ENCODE peak calls at places on chromosomes 12 and 14, in ten cellular contexts. One of them, this sample, is unnamed.

GRCh38 chr14:74541225-74541624 is 47.7 kb downstream of the ISCA2 start:
- DNase-seq in endothelial cell of umbilical vein: no peak
- DNase-seq in cardiac fibroblast: no peak
- DNase-seq in CD8-positive, alpha-beta T cell: no peak
- DNase-seq in mesothelial cell of epicardium: no peak
- DNase-seq in HCT116: no peak
- DNase-seq in RWPE1: no peak
- DNase-seq in foreskin fibroblast: no peak
- DNase-seq in progenitor cell of endocrine pancreas: no peak
- DNase-seq in IMR-90: no peak
- DNase-seq in this sample: peak; percentile 9

GRCh38 chr12:45655186-45655585 is 74.3 kb upstream of the ARID2 start:
- DNase-seq in endothelial cell of umbilical vein: no peak
- DNase-seq in cardiac fibroblast: peak; percentile 30
- DNase-seq in CD8-positive, alpha-beta T cell: peak; percentile 56
- DNase-seq in mesothelial cell of epicardium: no peak
- DNase-seq in HCT116: no peak
- DNase-seq in RWPE1: peak; percentile 34
- DNase-seq in foreskin fibroblast: no peak
- DNase-seq in progenitor cell of endocrine pancreas: no peak
- DNase-seq in IMR-90: peak; percentile 47
- DNase-seq in this sample: no peak

GRCh38 chr14:94062344-94062904 is 18.6 kb downstream of the DDX24 start:
- DNase-seq in endothelial cell of umbilical vein: peak; percentile 43
- DNase-seq in cardiac fibroblast: peak; percentile 66
- DNase-seq in CD8-positive, alpha-beta T cell: peak; percentile 6
- DNase-seq in mesothelial cell of epicardium: no peak
- DNase-seq in HCT116: no peak
- DNase-seq in RWPE1: peak; percentile 80
- DNase-seq in foreskin fibroblast: peak; percentile 37
- DNase-seq in progenitor cell of endocrine pancreas: no peak
- DNase-seq in IMR-90: peak; percentile 64
- DNase-seq in this sample: no peak

GRCh38 chr12:109727746-109728726 is 14.4 kb downstream of the FAM222A start:
- DNase-seq in endothelial cell of umbilical vein: no peak
- DNase-seq in cardiac fibroblast: no peak
- DNase-seq in CD8-positive, alpha-beta T cell: no peak
- DNase-seq in mesothelial cell of epicardium: peak; percentile 5
- DNase-seq in HCT116: no peak
- DNase-seq in RWPE1: no peak
- DNase-seq in foreskin fibroblast: no peak
- DNase-seq in progenitor cell of endocrine pancreas: no peak
- DNase-seq in IMR-90: no peak
- DNase-seq in this sample: peak; percentile 43

GRCh38 chr12:105382771-105383632 is 52.5 kb downstream of the C12orf75 start:
- DNase-seq in endothelial cell of umbilical vein: peak; percentile 84
- DNase-seq in cardiac fibroblast: peak; percentile 85
- DNase-seq in CD8-positive, alpha-beta T cell: no peak
- DNase-seq in mesothelial cell of epicardium: no peak
- DNase-seq in HCT116: peak; percentile 41
- DNase-seq in RWPE1: peak; percentile 80
- DNase-seq in foreskin fibroblast: peak; percentile 91
- DNase-seq in progenitor cell of endocrine pancreas: no peak
- DNase-seq in IMR-90: peak; percentile 73
- DNase-seq in this sample: no peak

GRCh38 chr14:55272922-55273321 is 1.7 kb downstream of the FBXO34 start:
- DNase-seq in endothelial cell of umbilical vein: peak; percentile 41
- DNase-seq in cardiac fibroblast: no peak
- DNase-seq in CD8-positive, alpha-beta T cell: no peak
- DNase-seq in mesothelial cell of epicardium: no peak
- DNase-seq in HCT116: no peak
- DNase-seq in RWPE1: no peak
- DNase-seq in foreskin fibroblast: no peak
- DNase-seq in progenitor cell of endocrine pancreas: no peak
- DNase-seq in IMR-90: no peak
- DNase-seq in this sample: no peak

GRCh38 chr12:105378821-105379400 is 48.4 kb downstream of the C12orf75 start:
- DNase-seq in endothelial cell of umbilical vein: peak; percentile 49
- DNase-seq in cardiac fibroblast: peak; percentile 12
- DNase-seq in CD8-positive, alpha-beta T cell: no peak
- DNase-seq in mesothelial cell of epicardium: no peak
- DNase-seq in HCT116: no peak
- DNase-seq in RWPE1: no peak
- DNase-seq in foreskin fibroblast: peak; percentile 40
- DNase-seq in progenitor cell of endocrine pancreas: no peak
- DNase-seq in IMR-90: no peak
- DNase-seq in this sample: no peak

GRCh38 chr14:95770777-95771176 is 56.9 kb upstream of the TCL1A start:
- DNase-seq in endothelial cell of umbilical vein: no peak
- DNase-seq in cardiac fibroblast: no peak
- DNase-seq in CD8-positive, alpha-beta T cell: no peak
- DNase-seq in mesothelial cell of epicardium: no peak
- DNase-seq in HCT116: no peak
- DNase-seq in RWPE1: no peak
- DNase-seq in foreskin fibroblast: no peak
- DNase-seq in progenitor cell of endocrine pancreas: no peak
- DNase-seq in IMR-90: no peak
- DNase-seq in this sample: no peak

GRCh38 chr14:51774209-51774608 is 86.2 kb upstream of the GNG2 start:
- DNase-seq in endothelial cell of umbilical vein: no peak
- DNase-seq in cardiac fibroblast: no peak
- DNase-seq in CD8-positive, alpha-beta T cell: no peak
- DNase-seq in mesothelial cell of epicardium: no peak
- DNase-seq in HCT116: no peak
- DNase-seq in RWPE1: no peak
- DNase-seq in foreskin fibroblast: no peak
- DNase-seq in progenitor cell of endocrine pancreas: no peak
- DNase-seq in IMR-90: no peak
- DNase-seq in this sample: no peak

GRCh38 chr14:64440494-64440893 is 24.8 kb upstream of the AKAP5 start:
- DNase-seq in endothelial cell of umbilical vein: no peak
- DNase-seq in cardiac fibroblast: peak; percentile 54
- DNase-seq in CD8-positive, alpha-beta T cell: no peak
- DNase-seq in mesothelial cell of epicardium: no peak
- DNase-seq in HCT116: no peak
- DNase-seq in RWPE1: no peak
- DNase-seq in foreskin fibroblast: peak; percentile 79
- DNase-seq in progenitor cell of endocrine pancreas: no peak
- DNase-seq in IMR-90: peak; percentile 36
- DNase-seq in this sample: no peak

GRCh38 chr14:88987516-88987915 is 163.1 kb downstream of the TTC8 start:
- DNase-seq in endothelial cell of umbilical vein: no peak
- DNase-seq in cardiac fibroblast: no peak
- DNase-seq in CD8-positive, alpha-beta T cell: no peak
- DNase-seq in mesothelial cell of epicardium: no peak
- DNase-seq in HCT116: peak; percentile 35
- DNase-seq in RWPE1: peak; percentile 40
- DNase-seq in foreskin fibroblast: no peak
- DNase-seq in progenitor cell of endocrine pancreas: no peak
- DNase-seq in IMR-90: no peak
- DNase-seq in this sample: no peak

GRCh38 chr12:75602111-75602510 is 90.7 kb upstream of the KRR1 start:
- DNase-seq in endothelial cell of umbilical vein: no peak
- DNase-seq in cardiac fibroblast: no peak
- DNase-seq in CD8-positive, alpha-beta T cell: no peak
- DNase-seq in mesothelial cell of epicardium: no peak
- DNase-seq in HCT116: no peak
- DNase-seq in RWPE1: no peak
- DNase-seq in foreskin fibroblast: peak; percentile 29
- DNase-seq in progenitor cell of endocrine pancreas: no peak
- DNase-seq in IMR-90: no peak
- DNase-seq in this sample: no peak

GRCh38 chr12:109916045-109916444 is 16.0 kb downstream of the TCHP start:
- DNase-seq in endothelial cell of umbilical vein: no peak
- DNase-seq in cardiac fibroblast: no peak
- DNase-seq in CD8-positive, alpha-beta T cell: no peak
- DNase-seq in mesothelial cell of epicardium: no peak
- DNase-seq in HCT116: no peak
- DNase-seq in RWPE1: no peak
- DNase-seq in foreskin fibroblast: no peak
- DNase-seq in progenitor cell of endocrine pancreas: no peak
- DNase-seq in IMR-90: no peak
- DNase-seq in this sample: peak; percentile 38

GRCh38 chr14:50366115-50366514 is 30.6 kb downstream of the CDKL1 start:
- DNase-seq in endothelial cell of umbilical vein: no peak
- DNase-seq in cardiac fibroblast: peak; percentile 23
- DNase-seq in CD8-positive, alpha-beta T cell: no peak
- DNase-seq in mesothelial cell of epicardium: no peak
- DNase-seq in HCT116: no peak
- DNase-seq in RWPE1: no peak
- DNase-seq in foreskin fibroblast: peak; percentile 67
- DNase-seq in progenitor cell of endocrine pancreas: no peak
- DNase-seq in IMR-90: peak; percentile 21
- DNase-seq in this sample: no peak

GRCh38 chr12:69585189-69586062 is at the start of gene CCT2:
- DNase-seq in endothelial cell of umbilical vein: peak; percentile 97
- DNase-seq in cardiac fibroblast: peak; percentile 95
- DNase-seq in CD8-positive, alpha-beta T cell: peak; percentile 97
- DNase-seq in mesothelial cell of epicardium: peak; percentile 95
- DNase-seq in HCT116: peak; percentile 88
- DNase-seq in RWPE1: peak; percentile 95
- DNase-seq in foreskin fibroblast: peak; percentile 99
- DNase-seq in progenitor cell of endocrine pancreas: peak; percentile 88
- DNase-seq in IMR-90: peak; percentile 94
- DNase-seq in this sample: peak; percentile 99

GRCh38 chr12:69578283-69578682 is 7.0 kb upstream of the CCT2 start:
- DNase-seq in endothelial cell of umbilical vein: no peak
- DNase-seq in cardiac fibroblast: no peak
- DNase-seq in CD8-positive, alpha-beta T cell: no peak
- DNase-seq in mesothelial cell of epicardium: no peak
- DNase-seq in HCT116: no peak
- DNase-seq in RWPE1: no peak
- DNase-seq in foreskin fibroblast: no peak
- DNase-seq in progenitor cell of endocrine pancreas: no peak
- DNase-seq in IMR-90: no peak
- DNase-seq in this sample: no peak

GRCh38 chr12:69580074-69580473 is 5.2 kb upstream of the CCT2 start:
- DNase-seq in endothelial cell of umbilical vein: no peak
- DNase-seq in cardiac fibroblast: no peak
- DNase-seq in CD8-positive, alpha-beta T cell: no peak
- DNase-seq in mesothelial cell of epicardium: no peak
- DNase-seq in HCT116: no peak
- DNase-seq in RWPE1: no peak
- DNase-seq in foreskin fibroblast: no peak
- DNase-seq in progenitor cell of endocrine pancreas: no peak
- DNase-seq in IMR-90: no peak
- DNase-seq in this sample: no peak

GRCh38 chr12:69579029-69579428 is 6.2 kb upstream of the CCT2 start:
- DNase-seq in endothelial cell of umbilical vein: no peak
- DNase-seq in cardiac fibroblast: no peak
- DNase-seq in CD8-positive, alpha-beta T cell: no peak
- DNase-seq in mesothelial cell of epicardium: no peak
- DNase-seq in HCT116: no peak
- DNase-seq in RWPE1: no peak
- DNase-seq in foreskin fibroblast: no peak
- DNase-seq in progenitor cell of endocrine pancreas: no peak
- DNase-seq in IMR-90: no peak
- DNase-seq in this sample: no peak

GRCh38 chr12:69583203-69583602 is 2.1 kb upstream of the CCT2 start:
- DNase-seq in endothelial cell of umbilical vein: no peak
- DNase-seq in cardiac fibroblast: no peak
- DNase-seq in CD8-positive, alpha-beta T cell: no peak
- DNase-seq in mesothelial cell of epicardium: no peak
- DNase-seq in HCT116: no peak
- DNase-seq in RWPE1: no peak
- DNase-seq in foreskin fibroblast: peak; percentile 39
- DNase-seq in progenitor cell of endocrine pancreas: no peak
- DNase-seq in IMR-90: no peak
- DNase-seq in this sample: no peak
- TF ChIP-seq CTCF in endothelial cell of umbilical vein: no peak
- TF ChIP-seq CTCF in cardiac fibroblast: peak; percentile 14
- TF ChIP-seq CTCF in CD8-positive, alpha-beta T cell: no peak
- TF ChIP-seq CTCF in mesothelial cell of epicardium: no peak
- TF ChIP-seq CTCF in HCT116: peak; percentile 41
- TF ChIP-seq CTCF in RWPE1: no peak
- TF ChIP-seq CTCF in foreskin fibroblast: no peak
- TF ChIP-seq CTCF in progenitor cell of endocrine pancreas: no peak
- TF ChIP-seq CTCF in IMR-90: no peak
- TF ChIP-seq CTCF in this sample: no peak

DNA sequence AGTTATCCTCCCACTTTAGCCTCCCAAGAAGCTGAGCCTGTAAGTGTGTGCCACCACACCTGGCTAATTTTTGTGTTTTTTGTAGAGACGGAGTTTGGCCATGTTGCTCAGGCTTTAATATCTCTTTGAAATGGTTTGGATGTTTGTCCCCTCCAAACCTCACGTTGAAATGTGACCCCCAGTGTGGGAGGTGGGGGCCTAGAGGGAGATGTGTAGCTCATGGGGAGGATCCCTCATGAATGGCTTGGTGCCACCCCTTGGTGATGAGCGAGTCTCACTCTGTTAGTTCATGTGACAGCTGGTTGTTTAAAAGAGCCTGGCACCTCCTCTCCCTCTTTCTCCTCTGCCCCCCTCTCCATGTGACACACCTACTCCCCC is 23.6 kb upstream of the TTC7B start:
- DNase-seq in endothelial cell of umbilical vein: no peak
- DNase-seq in cardiac fibroblast: no peak
- DNase-seq in CD8-positive, alpha-beta T cell: no peak
- DNase-seq in mesothelial cell of epicardium: no peak
- DNase-seq in HCT116: no peak
- DNase-seq in RWPE1: no peak
- DNase-seq in foreskin fibroblast: no peak
- DNase-seq in progenitor cell of endocrine pancreas: no peak
- DNase-seq in IMR-90: no peak
- DNase-seq in this sample: no peak
- TF ChIP-seq CTCF in endothelial cell of umbilical vein: no peak
- TF ChIP-seq CTCF in cardiac fibroblast: no peak
- TF ChIP-seq CTCF in CD8-positive, alpha-beta T cell: no peak
- TF ChIP-seq CTCF in mesothelial cell of epicardium: no peak
- TF ChIP-seq CTCF in HCT116: no peak
- TF ChIP-seq CTCF in RWPE1: no peak
- TF ChIP-seq CTCF in foreskin fibroblast: no peak
- TF ChIP-seq CTCF in progenitor cell of endocrine pancreas: no peak
- TF ChIP-seq CTCF in IMR-90: no peak
- TF ChIP-seq CTCF in this sample: no peak

DNA sequence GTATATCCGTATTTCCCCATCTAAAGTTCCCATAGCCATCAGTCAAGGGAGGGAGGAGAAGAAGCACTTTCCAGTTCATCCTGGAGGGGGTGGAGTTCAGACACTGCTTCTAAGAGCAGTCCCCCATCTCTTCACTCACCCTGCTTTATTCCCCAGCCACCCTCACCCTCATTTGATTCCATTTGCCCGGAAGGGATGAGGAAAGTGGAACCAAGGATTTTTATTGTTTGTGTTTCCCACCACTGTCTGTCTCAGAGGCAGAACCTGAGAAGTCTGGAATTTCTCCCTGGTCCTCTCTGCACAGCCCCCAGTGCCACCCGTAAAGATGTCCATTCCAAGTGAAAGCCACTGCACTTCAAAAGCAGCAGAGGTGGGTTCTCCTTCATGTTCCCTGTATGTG is 134.2 kb upstream of the HIF1A start:
- DNase-seq in endothelial cell of umbilical vein: peak; percentile 62
- DNase-seq in cardiac fibroblast: peak; percentile 71
- DNase-seq in CD8-positive, alpha-beta T cell: no peak
- DNase-seq in mesothelial cell of epicardium: no peak
- DNase-seq in HCT116: no peak
- DNase-seq in RWPE1: no peak
- DNase-seq in foreskin fibroblast: peak; percentile 57
- DNase-seq in progenitor cell of endocrine pancreas: no peak
- DNase-seq in IMR-90: peak; percentile 77
- DNase-seq in this sample: no peak
- TF ChIP-seq CTCF in endothelial cell of umbilical vein: peak; percentile 15
- TF ChIP-seq CTCF in cardiac fibroblast: peak; percentile 35
- TF ChIP-seq CTCF in CD8-positive, alpha-beta T cell: no peak
- TF ChIP-seq CTCF in mesothelial cell of epicardium: no peak
- TF ChIP-seq CTCF in HCT116: peak; percentile 33
- TF ChIP-seq CTCF in RWPE1: no peak
- TF ChIP-seq CTCF in foreskin fibroblast: peak; percentile 20
- TF ChIP-seq CTCF in progenitor cell of endocrine pancreas: no peak
- TF ChIP-seq CTCF in IMR-90: peak; percentile 35
- TF ChIP-seq CTCF in this sample: no peak

GRCh38 chr12:100348657-100349454 is 8.0 kb upstream of the SLC17A8 start:
- DNase-seq in endothelial cell of umbilical vein: peak; percentile 37
- DNase-seq in cardiac fibroblast: peak; percentile 57
- DNase-seq in CD8-positive, alpha-beta T cell: no peak
- DNase-seq in mesothelial cell of epicardium: no peak
- DNase-seq in HCT116: peak; percentile 33
- DNase-seq in RWPE1: peak; percentile 30
- DNase-seq in foreskin fibroblast: peak; percentile 48
- DNase-seq in progenitor cell of endocrine pancreas: no peak
- DNase-seq in IMR-90: peak; percentile 38
- DNase-seq in this sample: no peak
- TF ChIP-seq CTCF in endothelial cell of umbilical vein: no peak
- TF ChIP-seq CTCF in cardiac fibroblast: peak; percentile 8
- TF ChIP-seq CTCF in CD8-positive, alpha-beta T cell: no peak
- TF ChIP-seq CTCF in mesothelial cell of epicardium: peak; percentile 18
- TF ChIP-seq CTCF in HCT116: peak; percentile 16
- TF ChIP-seq CTCF in RWPE1: no peak
- TF ChIP-seq CTCF in foreskin fibroblast: peak; percentile 23
- TF ChIP-seq CTCF in progenitor cell of endocrine pancreas: peak; percentile 59
- TF ChIP-seq CTCF in IMR-90: peak; percentile 61
- TF ChIP-seq CTCF in this sample: no peak

This sample was measured in spleen.